ENCODE peak calls at places on chromosome 13, in five cellular contexts. One of them, this sample, is unnamed. For H3K9me3, the result is how much of the 10 kb centered on the place peaks cover.

GRCh38 chr13:41548031-41548430 is 90.7 kb downstream of the RGCC start:
- DNase-seq in IMR-90: no peak
- DNase-seq in body of pancreas: no peak
- DNase-seq in gastrocnemius medialis: no peak
- DNase-seq in testis: no peak
- DNase-seq in this sample: no peak

GRCh38 chr13:108859202-108860012 is 230.0 kb downstream of the MYO16 start:
- DNase-seq in IMR-90: peak
- DNase-seq in body of pancreas: no peak
- DNase-seq in gastrocnemius medialis: no peak
- DNase-seq in testis: no peak
- DNase-seq in this sample: no peak

GRCh38 chr13:26919311-26919710 is 158.7 kb upstream of the GPR12 start:
- DNase-seq in IMR-90: no peak
- DNase-seq in body of pancreas: no peak
- DNase-seq in gastrocnemius medialis: no peak
- DNase-seq in testis: no peak
- DNase-seq in this sample: no peak

GRCh38 chr13:57437587-57437986 is 194.0 kb upstream of the PCDH17 start:
- DNase-seq in IMR-90: no peak
- DNase-seq in body of pancreas: no peak
- DNase-seq in gastrocnemius medialis: no peak
- DNase-seq in testis: peak
- DNase-seq in this sample: no peak

GRCh38 chr13:98450495-98451167 is 126.3 kb downstream of the STK24 start:
- DNase-seq in IMR-90: no peak
- DNase-seq in body of pancreas: no peak
- DNase-seq in gastrocnemius medialis: peak
- DNase-seq in testis: peak
- DNase-seq in this sample: no peak

GRCh38 chr13:67223024-67223423 is 7.1 kb downstream of the PCDH9 start:
- DNase-seq in IMR-90: peak
- DNase-seq in body of pancreas: no peak
- DNase-seq in gastrocnemius medialis: no peak
- DNase-seq in testis: no peak
- DNase-seq in this sample: no peak

GRCh38 chr13:74251778-74252519 is 117.7 kb upstream of the KLF12 start:
- DNase-seq in IMR-90: no peak
- DNase-seq in body of pancreas: no peak
- DNase-seq in gastrocnemius medialis: no peak
- DNase-seq in testis: no peak
- DNase-seq in this sample: no peak

GRCh38 chr13:41212881-41213280 is 18.5 kb upstream of the KBTBD7 start:
- DNase-seq in IMR-90: no peak
- DNase-seq in body of pancreas: no peak
- DNase-seq in gastrocnemius medialis: no peak
- DNase-seq in testis: no peak
- DNase-seq in this sample: no peak

GRCh38 chr13:75902166-75903104 is 266.3 kb downstream of the LMO7 start:
- DNase-seq in IMR-90: no peak
- DNase-seq in body of pancreas: no peak
- DNase-seq in gastrocnemius medialis: no peak
- DNase-seq in testis: no peak
- DNase-seq in this sample: no peak

GRCh38 chr13:70723732-70724131 is 615.5 kb upstream of the KLHL1 start:
- DNase-seq in IMR-90: no peak
- DNase-seq in body of pancreas: no peak
- DNase-seq in gastrocnemius medialis: no peak
- DNase-seq in testis: no peak
- DNase-seq in this sample: no peak

GRCh38 chr13:113448885-113449692 is 4.2 kb downstream of the ADPRHL1 start:
- DNase-seq in IMR-90: no peak
- DNase-seq in body of pancreas: peak
- DNase-seq in gastrocnemius medialis: peak
- DNase-seq in testis: peak
- DNase-seq in this sample: no peak

GRCh38 chr13:94080527-94080926 is 399.0 kb downstream of the DCT start:
- DNase-seq in IMR-90: no peak
- DNase-seq in body of pancreas: no peak
- DNase-seq in gastrocnemius medialis: no peak
- DNase-seq in testis: no peak
- DNase-seq in this sample: no peak

GRCh38 chr13:92838786-92839185 is 387.8 kb upstream of the GPC6 start:
- DNase-seq in IMR-90: peak
- DNase-seq in body of pancreas: no peak
- DNase-seq in gastrocnemius medialis: no peak
- DNase-seq in testis: no peak
- DNase-seq in this sample: no peak

GRCh38 chr13:114097504-114097892 is 34.9 kb downstream of the RASA3 start:
- DNase-seq in IMR-90: no peak
- DNase-seq in body of pancreas: no peak
- DNase-seq in gastrocnemius medialis: peak
- DNase-seq in testis: no peak
- DNase-seq in this sample: no peak

GRCh38 chr13:48494874-48495273 is 38.0 kb downstream of the RCBTB2 start:
- DNase-seq in IMR-90: no peak
- DNase-seq in body of pancreas: no peak
- DNase-seq in gastrocnemius medialis: no peak
- DNase-seq in testis: no peak
- DNase-seq in this sample: no peak
- TF ChIP-seq POLR2A in IMR-90: no peak
- TF ChIP-seq POLR2A in body of pancreas: no peak
- TF ChIP-seq POLR2A in gastrocnemius medialis: no peak
- TF ChIP-seq POLR2A in testis: no peak
- TF ChIP-seq POLR2A in this sample: no peak

DNA sequence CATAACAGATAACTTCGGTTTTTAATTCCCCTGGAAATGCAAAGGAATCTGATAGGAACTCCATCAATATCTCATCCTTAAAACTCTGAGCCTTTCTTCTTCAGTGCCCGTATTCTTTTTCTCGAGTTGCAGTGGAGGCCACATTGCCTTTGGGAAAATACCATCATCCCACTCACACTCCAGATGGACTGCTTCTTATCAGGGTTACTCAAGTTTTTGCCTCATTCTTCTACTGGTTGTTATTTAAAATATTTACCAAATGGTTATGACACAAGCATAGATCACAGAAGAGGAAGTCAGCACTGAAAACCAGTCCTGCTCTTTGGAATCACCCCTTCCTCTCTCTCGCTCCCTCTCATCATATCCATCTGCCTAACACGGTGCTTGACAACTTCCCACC is 1020.5 kb upstream of the SLC10A2 start:
- DNase-seq in IMR-90: peak
- DNase-seq in body of pancreas: no peak
- DNase-seq in gastrocnemius medialis: no peak
- DNase-seq in testis: no peak
- DNase-seq in this sample: no peak
- H3K9me3 ChIP-seq in IMR-90: under half
- H3K9me3 ChIP-seq in body of pancreas: under half
- H3K9me3 ChIP-seq in gastrocnemius medialis: under half
- H3K9me3 ChIP-seq in testis: under half
- H3K9me3 ChIP-seq in this sample: under half

DNA sequence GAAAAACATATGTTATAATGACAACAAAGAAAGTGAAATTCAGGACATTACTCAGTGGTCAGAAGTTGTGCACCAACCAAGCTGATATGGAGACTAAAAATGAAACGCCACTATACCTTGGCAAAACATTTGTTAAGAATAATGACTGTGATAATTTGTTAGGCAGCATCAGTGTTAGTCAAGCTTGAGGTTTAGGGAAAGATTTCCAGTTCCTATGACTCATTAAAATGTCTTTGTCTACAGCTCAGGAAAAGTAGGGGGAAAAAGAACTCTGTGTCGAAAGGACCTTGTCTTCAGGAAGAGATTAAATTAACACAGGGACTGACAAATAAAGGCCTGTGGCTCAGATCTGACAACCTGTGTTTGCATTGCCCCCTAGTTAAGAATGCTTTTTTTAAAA is 764.1 kb upstream of the SLITRK6 start:
- DNase-seq in IMR-90: peak
- DNase-seq in body of pancreas: no peak
- DNase-seq in gastrocnemius medialis: no peak
- DNase-seq in testis: no peak
- DNase-seq in this sample: no peak
- H3K27ac ChIP-seq in IMR-90: no peak
- H3K27ac ChIP-seq in body of pancreas: no peak
- H3K27ac ChIP-seq in gastrocnemius medialis: no peak
- H3K27ac ChIP-seq in testis: no peak
- H3K27ac ChIP-seq in this sample: no peak

GRCh38 chr13:99969934-99970760 is 1.4 kb downstream of the ZIC5 start:
- DNase-seq in IMR-90: no peak
- DNase-seq in body of pancreas: no peak
- DNase-seq in gastrocnemius medialis: no peak
- DNase-seq in testis: no peak
- DNase-seq in this sample: no peak

GRCh38 chr13:99967884-99968520 is 3.6 kb downstream of the ZIC5 start:
- DNase-seq in IMR-90: no peak
- DNase-seq in body of pancreas: no peak
- DNase-seq in gastrocnemius medialis: no peak
- DNase-seq in testis: no peak
- DNase-seq in this sample: no peak

GRCh38 chr13:99967498-99967883 is 4.1 kb downstream of the ZIC5 start:
- DNase-seq in IMR-90: no peak
- DNase-seq in body of pancreas: no peak
- DNase-seq in gastrocnemius medialis: no peak
- DNase-seq in testis: no peak
- DNase-seq in this sample: no peak

GRCh38 chr13:99969368-99969933 is 2.1 kb downstream of the ZIC5 start:
- DNase-seq in IMR-90: no peak
- DNase-seq in body of pancreas: no peak
- DNase-seq in gastrocnemius medialis: no peak
- DNase-seq in testis: no peak
- DNase-seq in this sample: no peak

GRCh38 chr13:99968521-99969367 is 2.8 kb downstream of the ZIC5 start:
- DNase-seq in IMR-90: no peak
- DNase-seq in body of pancreas: no peak
- DNase-seq in gastrocnemius medialis: no peak
- DNase-seq in testis: no peak
- DNase-seq in this sample: no peak
- TF ChIP-seq POLR2A in IMR-90: no peak
- TF ChIP-seq POLR2A in body of pancreas: no peak
- TF ChIP-seq POLR2A in gastrocnemius medialis: no peak
- TF ChIP-seq POLR2A in testis: no peak
- TF ChIP-seq POLR2A in this sample: no peak

DNA sequence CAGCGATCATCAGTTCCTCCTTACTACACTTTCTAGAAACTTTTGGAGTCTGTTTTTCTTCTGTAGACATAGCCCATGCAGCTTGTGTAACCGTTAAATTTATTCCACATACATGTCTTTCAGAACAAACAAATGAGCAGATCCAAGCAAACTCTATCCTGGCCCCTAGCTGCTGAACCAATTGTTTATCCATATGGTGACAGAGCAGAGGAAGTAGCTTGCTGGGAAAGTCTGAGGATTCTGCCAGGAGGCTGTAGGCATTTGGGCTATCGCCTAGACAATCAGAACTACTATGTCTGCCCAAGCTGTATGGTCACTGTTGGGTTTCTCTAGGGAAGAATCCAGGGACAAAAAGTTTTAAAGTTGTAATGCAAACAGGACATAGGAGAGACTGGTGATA is 343.7 kb downstream of the SPRY2 start:
- DNase-seq in IMR-90: peak
- DNase-seq in body of pancreas: no peak
- DNase-seq in gastrocnemius medialis: no peak
- DNase-seq in testis: no peak
- DNase-seq in this sample: no peak
- H3K9me3 ChIP-seq in IMR-90: under half
- H3K9me3 ChIP-seq in body of pancreas: under half
- H3K9me3 ChIP-seq in gastrocnemius medialis: under half
- H3K9me3 ChIP-seq in testis: under half
- H3K9me3 ChIP-seq in this sample: under half

This sample was measured in right lobe of liver.